ENCODE peak calls at places on chromosomes 2 and 18, in five cellular contexts. D, A, O, J and X are unnamed samples.

GRCh38 chr18:69330345-69330744 is 70.3 kb upstream of the DOK6 start:
- DNase-seq in A (no peak), J (no peak), D (no peak), O (no peak), X (no peak)

GRCh38 chr2:201964631-201965206 is 68.9 kb upstream of the FZD7 start:
- DNase-seq in D (peak), A (peak), O (no peak), J (no peak), X (no peak)

GRCh38 chr2:47012866-47013265 is 97.3 kb upstream of the MCFD2 start:
- DNase-seq in A (no peak), J (no peak), O (no peak), D (no peak), X (no peak)

GRCh38 chr2:72570401-72570800 is 255.4 kb downstream of the EXOC6B start:
- DNase-seq in A (no peak), O (no peak), J (no peak), D (no peak), X (no peak)

GRCh38 chr2:148524519-148524919 is 120.0 kb upstream of the EPC2 start:
- DNase-seq in A (peak), D (peak), O (no peak), J (no peak), X (no peak)

GRCh38 chr2:109335586-109336266 is 206.7 kb downstream of the SH3RF3 start:
- DNase-seq in J (no peak), D (no peak), A (peak), O (peak), X (no peak)

GRCh38 chr2:186991766-186992417 is 142.9 kb upstream of the ZSWIM2 start:
- DNase-seq in O (no peak), J (no peak), A (no peak), D (no peak), X (no peak)

GRCh38 chr2:38147333-38148121 is 71.6 kb upstream of the CYP1B1 start:
- DNase-seq in J (no peak), O (no peak), D (no peak), A (no peak), X (no peak)

GRCh38 chr2:15334650-15335326 is 226.3 kb downstream of the NBAS start:
- DNase-seq in O (peak), J (no peak), D (no peak), A (no peak), X (no peak)

GRCh38 chr2:148812306-148812705 is 62.7 kb upstream of the KIF5C start:
- DNase-seq in D (no peak), A (no peak), O (peak), J (no peak), X (no peak)

GRCh38 chr2:173355132-173355865 is 627 bp downstream of the CDCA7 start:
- DNase-seq in D (peak), A (peak), O (peak), J (no peak), X (peak)

GRCh38 chr2:162537651-162538050 is 193.7 kb downstream of the GCA start:
- DNase-seq in A (no peak), J (no peak), D (no peak), O (peak), X (no peak)

GRCh38 chr2:69962986-69963730 is 1.7 kb upstream of the ASPRV1 start:
- DNase-seq in D (no peak), J (no peak), A (no peak), O (no peak), X (no peak)

GRCh38 chr2:143949121-143949848 is 570.6 kb downstream of the ZEB2 start:
- DNase-seq in O (no peak), A (no peak), D (no peak), J (no peak), X (no peak)

GRCh38 chr2:111898703-111899514 is 502 bp downstream of the MERTK start:
- DNase-seq in D (peak), O (no peak), J (no peak), A (peak), X (no peak)